ENCODE peak calls at places on chromosomes 2 and 18, in four cellular contexts. V is HFF-Myc, E is cardiac muscle cell, S is endothelial cell. Q is an unnamed sample.

GRCh38 chr2:231360401-231360800 is 35.1 kb upstream of the B3GNT7 start:
- DNase-seq in E (no peak), S (no peak), V (no peak), Q (no peak)

GRCh38 chr18:11237484-11237883 is 88.1 kb upstream of the PIEZO2 start:
- DNase-seq in E (no peak), S (no peak), V (no peak), Q (no peak)

GRCh38 chr2:195612515-195613495 is 44.2 kb upstream of the SLC39A10 start:
- DNase-seq in V (peak; percentile 17), E (peak; percentile 87), S (peak; percentile 41), Q (no peak)

GRCh38 chr18:71040161-71040560 is 751.3 kb downstream of the SOCS6 start:
- DNase-seq in V (no peak), E (no peak), S (no peak), Q (no peak)

GRCh38 chr2:127535422-127535901 is at the start of gene MYO7B:
- DNase-seq in E (no peak), S (no peak), V (no peak), Q (no peak)

GRCh38 chr2:12131975-12132374 is 385.5 kb downstream of the LPIN1 start:
- DNase-seq in V (no peak), E (no peak), S (no peak), Q (no peak)

GRCh38 chr2:234478121-234478858 is 18.6 kb downstream of the ARL4C start:
- DNase-seq in S (no peak), V (no peak), E (no peak), Q (no peak)

GRCh38 chr2:132609101-132609890 is 60.7 kb downstream of the LYPD1 start:
- DNase-seq in E (no peak), V (no peak), S (no peak), Q (no peak)

GRCh38 chr2:210288376-210288775 is 26.6 kb downstream of the MYL1 start:
- DNase-seq in S (no peak), E (no peak), V (no peak), Q (no peak)

GRCh38 chr18:9117980-9118841 is 15.7 kb downstream of the NDUFV2 start:
- DNase-seq in E (no peak), V (no peak), S (no peak), Q (no peak)

GRCh38 chr18:35345460-35345921 is 1.3 kb upstream of the ZNF24 start:
- DNase-seq in S (no peak), E (peak; percentile 44), V (no peak), Q (no peak)

GRCh38 chr18:68991281-68991680 is 193.4 kb downstream of the CCDC102B start:
- DNase-seq in E (no peak), V (no peak), S (no peak), Q (no peak)

GRCh38 chr2:164826293-164827243 is 15.1 kb downstream of the COBLL1 start:
- DNase-seq in E (no peak), S (no peak), V (no peak), Q (peak; percentile 35)

GRCh38 chr2:220585241-220585640 is 957.8 kb downstream of the SLC4A3 start:
- DNase-seq in V (no peak), S (no peak), E (no peak), Q (no peak)

GRCh38 chr2:39689876-39690275 is 24.2 kb downstream of the TMEM178A start:
- DNase-seq in E (no peak), S (no peak), V (no peak), Q (no peak)

GRCh38 chr2:64214281-64215115 is 70.3 kb upstream of the PELI1 start:
- DNase-seq in S (no peak), V (no peak), E (no peak), Q (no peak)

GRCh38 chr2:71558300-71559051 is 105.1 kb downstream of the DYSF start:
- DNase-seq in E (no peak), V (no peak), S (no peak), Q (no peak)

GRCh38 chr2:715847-716573 is 38.8 kb upstream of the TMEM18 start:
- DNase-seq in S (no peak), E (peak; percentile 44), V (no peak), Q (no peak)
- TF ChIP-seq CTCF in S (peak; percentile 31), E (peak; percentile 51), V (peak; percentile 30), Q (peak; percentile 39)

DNA sequence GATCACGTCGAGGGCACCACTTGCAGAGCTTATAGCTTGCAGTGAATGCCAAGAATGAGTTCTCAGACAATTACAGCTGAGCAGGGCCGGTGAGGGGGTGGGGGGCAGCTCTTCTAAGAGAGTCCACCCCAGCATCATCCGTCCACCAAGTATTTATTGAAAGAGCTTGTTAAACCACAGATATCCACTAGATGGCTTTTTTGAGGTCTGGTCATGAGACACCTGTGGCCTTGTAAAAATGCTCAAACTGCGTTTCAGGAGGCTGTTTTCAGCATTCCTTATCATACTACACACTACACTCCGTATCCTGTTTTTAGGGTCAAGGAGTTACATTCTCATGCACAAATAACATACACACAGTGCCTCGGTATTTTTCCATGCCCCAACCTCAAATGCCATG is 51.5 kb downstream of the DNAJC10 start:
- DNase-seq in V (no peak), E (peak; percentile 30), S (no peak), Q (no peak)
- TF ChIP-seq CTCF in V (peak; percentile 39), E (peak; percentile 43), S (peak; percentile 58), Q (peak; percentile 35)

GRCh38 chr2:42217307-42217706 is 48.2 kb downstream of the EML4 start:
- DNase-seq in S (no peak), E (no peak), V (no peak), Q (no peak)

GRCh38 chr2:42217914-42218313 is 48.8 kb downstream of the EML4 start:
- DNase-seq in S (no peak), V (no peak), E (no peak), Q (no peak)

GRCh38 chr2:42219160-42219559 is 50.0 kb downstream of the EML4 start:
- DNase-seq in E (no peak), V (no peak), S (no peak), Q (no peak)

GRCh38 chr2:42216712-42217111 is 47.6 kb downstream of the EML4 start:
- DNase-seq in S (no peak), E (no peak), V (no peak), Q (peak; percentile 57)

DNA sequence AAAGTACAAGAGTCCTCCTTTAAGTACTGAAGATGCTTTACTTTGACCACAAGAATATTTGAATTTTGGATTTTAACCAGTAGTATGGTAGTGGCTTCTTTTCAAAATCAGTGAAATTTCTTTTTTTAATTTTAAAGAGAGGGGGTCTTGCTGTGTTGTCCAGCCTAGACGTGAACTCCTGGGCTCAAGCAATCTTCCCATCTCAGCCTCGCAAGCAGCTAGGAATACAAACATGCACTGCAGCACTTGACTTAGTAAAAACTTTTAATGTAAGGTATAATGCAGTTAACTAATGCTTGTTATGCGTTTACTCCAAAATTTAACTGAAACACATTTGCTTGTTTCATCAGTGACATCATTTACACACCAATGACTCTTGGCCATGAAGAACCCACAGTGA is 49.6 kb downstream of the EML4 start:
- DNase-seq in S (no peak), V (no peak), E (no peak), Q (no peak)
- TF ChIP-seq CTCF in S (no peak), V (no peak), E (no peak), Q (no peak)

DNA sequence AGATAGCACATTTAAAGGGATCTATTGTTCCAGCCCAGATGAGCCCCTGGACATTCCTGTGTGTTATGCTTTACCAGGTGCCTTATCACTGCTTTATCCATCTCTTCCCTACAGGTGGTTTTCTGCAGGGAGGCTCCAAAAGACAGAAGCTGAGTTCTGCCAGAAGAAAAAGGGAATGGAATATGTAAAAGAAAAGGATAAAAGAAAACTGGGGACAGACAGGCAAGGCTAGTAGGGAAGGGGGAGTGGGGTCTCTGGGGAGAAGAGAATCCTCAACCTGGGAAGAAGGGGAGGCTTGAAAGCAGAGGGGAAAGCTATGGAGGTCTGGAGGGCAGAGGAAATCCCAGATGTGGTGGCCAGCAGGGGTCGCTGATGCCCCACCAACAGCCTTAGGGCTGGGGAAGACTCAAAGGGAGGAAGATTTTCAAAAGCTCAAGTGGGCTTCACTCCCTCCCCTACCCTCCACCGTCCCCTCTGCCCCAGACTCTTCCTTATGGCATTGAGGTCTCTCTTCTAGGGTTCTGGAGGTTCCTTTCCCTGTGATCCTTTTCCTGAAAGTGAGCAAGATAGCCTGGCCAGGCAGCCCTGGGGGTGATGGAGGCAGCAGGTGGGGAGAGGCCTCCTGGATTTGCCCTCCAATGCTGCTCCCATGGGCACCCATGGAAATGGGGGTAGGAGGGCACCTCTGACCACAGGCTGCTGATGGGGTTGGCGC is 178.1 kb upstream of the PKDCC start:
- DNase-seq in S (peak; percentile 84), E (peak; percentile 85), V (no peak), Q (peak; percentile 27)
- TF ChIP-seq CTCF in S (peak; percentile 87), E (peak; percentile 86), V (peak; percentile 83), Q (peak; percentile 89)

GRCh38 chr18:33460681-33461080 is 20.2 kb upstream of the CCDC178 start:
- DNase-seq in S (no peak), V (no peak), E (no peak), Q (no peak)
- TF ChIP-seq CTCF in S (no peak), V (no peak), E (no peak), Q (no peak)

DNA sequence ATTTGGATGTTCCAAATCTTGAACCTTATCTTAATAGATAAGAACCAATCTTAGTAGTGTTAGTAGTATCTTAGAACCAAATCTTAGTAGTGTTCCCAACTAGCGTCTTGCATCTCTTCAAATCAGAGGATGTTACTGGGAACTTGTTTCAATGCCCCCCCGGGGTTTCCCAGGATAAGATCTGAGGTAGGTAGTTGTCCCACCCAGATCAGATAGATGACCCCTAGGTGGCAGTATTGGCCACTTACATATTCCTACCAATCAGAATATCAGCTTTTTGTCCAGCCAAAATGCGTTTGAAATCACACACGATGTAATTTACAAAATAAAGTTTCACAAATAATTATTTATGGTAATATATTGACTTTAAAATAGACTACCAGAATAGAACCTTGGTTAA is 314.8 kb downstream of the MBD2 start:
- DNase-seq in V (no peak), E (no peak), S (no peak), Q (peak; percentile 10)
- TF ChIP-seq CTCF in V (peak; percentile 39), E (no peak), S (peak; percentile 61), Q (peak; percentile 56)

Q was measured in AG09319.